ENCODE peak calls at places on chromosome 2, in nine cellular contexts. One of them, this sample, is unnamed.

GRCh38 chr2:28224648-28225471 is 167.8 kb upstream of the FOSL2 start:
- DNase-seq in prostate gland: peak; percentile 10
- DNase-seq in GM12892: no peak
- DNase-seq in heart left ventricle: no peak
- DNase-seq in Peyer's patch: no peak
- DNase-seq in esophagus muscularis mucosa: no peak
- DNase-seq in adrenal gland: no peak
- DNase-seq in lower leg skin: no peak
- DNase-seq in transverse colon: no peak
- DNase-seq in this sample: no peak

GRCh38 chr2:72959554-72959953 is 42.2 kb downstream of the EMX1 start:
- DNase-seq in adrenal gland: no peak
- DNase-seq in GM12892: no peak
- DNase-seq in transverse colon: no peak
- DNase-seq in Peyer's patch: no peak
- DNase-seq in esophagus muscularis mucosa: no peak
- DNase-seq in prostate gland: no peak
- DNase-seq in lower leg skin: no peak
- DNase-seq in heart left ventricle: peak; percentile 7
- DNase-seq in this sample: no peak

GRCh38 chr2:59413751-59414570 is 1139.5 kb downstream of the BCL11A start:
- DNase-seq in GM12892: no peak
- DNase-seq in Peyer's patch: no peak
- DNase-seq in prostate gland: no peak
- DNase-seq in esophagus muscularis mucosa: no peak
- DNase-seq in heart left ventricle: no peak
- DNase-seq in transverse colon: no peak
- DNase-seq in lower leg skin: no peak
- DNase-seq in adrenal gland: no peak
- DNase-seq in this sample: no peak

GRCh38 chr2:234678721-234679120 is 181.8 kb upstream of the ARL4C start:
- DNase-seq in lower leg skin: no peak
- DNase-seq in prostate gland: no peak
- DNase-seq in esophagus muscularis mucosa: peak; percentile 78
- DNase-seq in GM12892: no peak
- DNase-seq in adrenal gland: no peak
- DNase-seq in transverse colon: no peak
- DNase-seq in Peyer's patch: no peak
- DNase-seq in heart left ventricle: no peak
- DNase-seq in this sample: no peak

GRCh38 chr2:200609027-200609614 is 23.3 kb downstream of the AOX1 start:
- DNase-seq in esophagus muscularis mucosa: peak; percentile 92
- DNase-seq in heart left ventricle: no peak
- DNase-seq in GM12892: no peak
- DNase-seq in transverse colon: no peak
- DNase-seq in adrenal gland: peak; percentile 84
- DNase-seq in lower leg skin: peak; percentile 63
- DNase-seq in prostate gland: no peak
- DNase-seq in Peyer's patch: no peak
- DNase-seq in this sample: peak; percentile 35

GRCh38 chr2:122136071-122136470 is 380.6 kb downstream of the TSN start:
- DNase-seq in esophagus muscularis mucosa: no peak
- DNase-seq in prostate gland: no peak
- DNase-seq in GM12892: peak; percentile 23
- DNase-seq in heart left ventricle: no peak
- DNase-seq in lower leg skin: no peak
- DNase-seq in Peyer's patch: no peak
- DNase-seq in transverse colon: no peak
- DNase-seq in adrenal gland: no peak
- DNase-seq in this sample: no peak

GRCh38 chr2:71934595-71935263 is 212.9 kb downstream of the CYP26B1 start:
- DNase-seq in Peyer's patch: peak; percentile 69
- DNase-seq in lower leg skin: peak; percentile 52
- DNase-seq in transverse colon: no peak
- DNase-seq in prostate gland: no peak
- DNase-seq in heart left ventricle: peak; percentile 75
- DNase-seq in GM12892: no peak
- DNase-seq in esophagus muscularis mucosa: peak; percentile 89
- DNase-seq in adrenal gland: peak; percentile 40
- DNase-seq in this sample: no peak

GRCh38 chr2:164992818-164993217 is 37.5 kb upstream of the SLC38A11 start:
- DNase-seq in lower leg skin: peak; percentile 71
- DNase-seq in adrenal gland: peak; percentile 79
- DNase-seq in esophagus muscularis mucosa: no peak
- DNase-seq in heart left ventricle: no peak
- DNase-seq in prostate gland: peak; percentile 78
- DNase-seq in transverse colon: peak; percentile 52
- DNase-seq in GM12892: no peak
- DNase-seq in Peyer's patch: peak; percentile 74
- DNase-seq in this sample: peak; percentile 12

GRCh38 chr2:180980185-180980942 is at the start of gene UBE2E3:
- DNase-seq in heart left ventricle: peak; percentile 88
- DNase-seq in prostate gland: peak; percentile 72
- DNase-seq in adrenal gland: peak; percentile 86
- DNase-seq in Peyer's patch: peak; percentile 89
- DNase-seq in esophagus muscularis mucosa: peak; percentile 94
- DNase-seq in GM12892: peak; percentile 55
- DNase-seq in lower leg skin: peak; percentile 63
- DNase-seq in transverse colon: peak; percentile 85
- DNase-seq in this sample: peak; percentile 82
- TF ChIP-seq POLR2A in heart left ventricle: peak; percentile 30
- TF ChIP-seq POLR2A in prostate gland: peak; percentile 34
- TF ChIP-seq POLR2A in adrenal gland: peak; percentile 77
- TF ChIP-seq POLR2A in Peyer's patch: peak; percentile 59
- TF ChIP-seq POLR2A in esophagus muscularis mucosa: no peak
- TF ChIP-seq POLR2A in GM12892: peak; percentile 73
- TF ChIP-seq POLR2A in lower leg skin: no peak
- TF ChIP-seq POLR2A in transverse colon: no peak
- TF ChIP-seq POLR2A in this sample: peak; percentile 37

GRCh38 chr2:6881516-6881915 is 3.9 kb downstream of the RSAD2 start:
- DNase-seq in esophagus muscularis mucosa: no peak
- DNase-seq in lower leg skin: no peak
- DNase-seq in prostate gland: no peak
- DNase-seq in heart left ventricle: no peak
- DNase-seq in adrenal gland: no peak
- DNase-seq in Peyer's patch: no peak
- DNase-seq in GM12892: no peak
- DNase-seq in transverse colon: no peak
- DNase-seq in this sample: no peak
- TF ChIP-seq POLR2A in esophagus muscularis mucosa: no peak
- TF ChIP-seq POLR2A in lower leg skin: no peak
- TF ChIP-seq POLR2A in prostate gland: no peak
- TF ChIP-seq POLR2A in heart left ventricle: no peak
- TF ChIP-seq POLR2A in adrenal gland: no peak
- TF ChIP-seq POLR2A in Peyer's patch: no peak
- TF ChIP-seq POLR2A in GM12892: no peak
- TF ChIP-seq POLR2A in transverse colon: no peak
- TF ChIP-seq POLR2A in this sample: no peak

GRCh38 chr2:109615637-109616144 is 1.5 kb downstream of the SOWAHC start:
- DNase-seq in GM12892: no peak
- DNase-seq in Peyer's patch: no peak
- DNase-seq in prostate gland: no peak
- DNase-seq in adrenal gland: no peak
- DNase-seq in esophagus muscularis mucosa: no peak
- DNase-seq in lower leg skin: no peak
- DNase-seq in heart left ventricle: no peak
- DNase-seq in transverse colon: peak; percentile 47
- DNase-seq in this sample: no peak

GRCh38 chr2:109614715-109615636 is 812 bp downstream of the SOWAHC start:
- DNase-seq in heart left ventricle: peak; percentile 39
- DNase-seq in GM12892: no peak
- DNase-seq in adrenal gland: peak; percentile 33
- DNase-seq in prostate gland: no peak
- DNase-seq in Peyer's patch: peak; percentile 49
- DNase-seq in lower leg skin: no peak
- DNase-seq in transverse colon: peak; percentile 31
- DNase-seq in esophagus muscularis mucosa: no peak
- DNase-seq in this sample: no peak

GRCh38 chr2:109616184-109616583 is 2.0 kb downstream of the SOWAHC start:
- DNase-seq in heart left ventricle: no peak
- DNase-seq in transverse colon: no peak
- DNase-seq in adrenal gland: no peak
- DNase-seq in lower leg skin: no peak
- DNase-seq in Peyer's patch: no peak
- DNase-seq in esophagus muscularis mucosa: no peak
- DNase-seq in GM12892: no peak
- DNase-seq in prostate gland: no peak
- DNase-seq in this sample: no peak

GRCh38 chr2:109612991-109613921 is 510 bp downstream of the SEPTIN10 start:
- DNase-seq in heart left ventricle: peak; percentile 82
- DNase-seq in lower leg skin: peak; percentile 48
- DNase-seq in Peyer's patch: peak; percentile 58
- DNase-seq in esophagus muscularis mucosa: no peak
- DNase-seq in prostate gland: peak; percentile 30
- DNase-seq in transverse colon: peak; percentile 63
- DNase-seq in adrenal gland: peak; percentile 61
- DNase-seq in GM12892: no peak
- DNase-seq in this sample: peak; percentile 30

GRCh38 chr2:109613922-109614714 is at the start of the genes SEPTIN10 and SOWAHC:
- DNase-seq in adrenal gland: peak; percentile 97
- DNase-seq in heart left ventricle: peak; percentile 98
- DNase-seq in transverse colon: peak; percentile 96
- DNase-seq in prostate gland: peak; percentile 94
- DNase-seq in GM12892: peak; percentile 63
- DNase-seq in lower leg skin: peak; percentile 95
- DNase-seq in Peyer's patch: peak; percentile 94
- DNase-seq in esophagus muscularis mucosa: peak; percentile 98
- DNase-seq in this sample: peak; percentile 98
- TF ChIP-seq POLR2A in adrenal gland: peak; percentile 92
- TF ChIP-seq POLR2A in heart left ventricle: peak; percentile 95
- TF ChIP-seq POLR2A in transverse colon: peak; percentile 79
- TF ChIP-seq POLR2A in prostate gland: peak; percentile 95
- TF ChIP-seq POLR2A in GM12892: no peak
- TF ChIP-seq POLR2A in lower leg skin: no peak
- TF ChIP-seq POLR2A in Peyer's patch: peak; percentile 98
- TF ChIP-seq POLR2A in esophagus muscularis mucosa: peak; percentile 65
- TF ChIP-seq POLR2A in this sample: peak; percentile 90

GRCh38 chr2:101151141-101151858 is at the start of gene TBC1D8:
- DNase-seq in lower leg skin: peak; percentile 74
- DNase-seq in esophagus muscularis mucosa: no peak
- DNase-seq in GM12892: peak; percentile 59
- DNase-seq in Peyer's patch: peak; percentile 91
- DNase-seq in transverse colon: peak; percentile 89
- DNase-seq in heart left ventricle: peak; percentile 95
- DNase-seq in adrenal gland: peak; percentile 88
- DNase-seq in prostate gland: peak; percentile 79
- DNase-seq in this sample: peak; percentile 77
- TF ChIP-seq POLR2A in lower leg skin: peak; percentile 13
- TF ChIP-seq POLR2A in esophagus muscularis mucosa: peak; percentile 67
- TF ChIP-seq POLR2A in GM12892: no peak
- TF ChIP-seq POLR2A in Peyer's patch: peak; percentile 89
- TF ChIP-seq POLR2A in transverse colon: peak; percentile 56
- TF ChIP-seq POLR2A in heart left ventricle: peak; percentile 95
- TF ChIP-seq POLR2A in adrenal gland: peak; percentile 82
- TF ChIP-seq POLR2A in prostate gland: peak; percentile 92
- TF ChIP-seq POLR2A in this sample: peak; percentile 72

DNA sequence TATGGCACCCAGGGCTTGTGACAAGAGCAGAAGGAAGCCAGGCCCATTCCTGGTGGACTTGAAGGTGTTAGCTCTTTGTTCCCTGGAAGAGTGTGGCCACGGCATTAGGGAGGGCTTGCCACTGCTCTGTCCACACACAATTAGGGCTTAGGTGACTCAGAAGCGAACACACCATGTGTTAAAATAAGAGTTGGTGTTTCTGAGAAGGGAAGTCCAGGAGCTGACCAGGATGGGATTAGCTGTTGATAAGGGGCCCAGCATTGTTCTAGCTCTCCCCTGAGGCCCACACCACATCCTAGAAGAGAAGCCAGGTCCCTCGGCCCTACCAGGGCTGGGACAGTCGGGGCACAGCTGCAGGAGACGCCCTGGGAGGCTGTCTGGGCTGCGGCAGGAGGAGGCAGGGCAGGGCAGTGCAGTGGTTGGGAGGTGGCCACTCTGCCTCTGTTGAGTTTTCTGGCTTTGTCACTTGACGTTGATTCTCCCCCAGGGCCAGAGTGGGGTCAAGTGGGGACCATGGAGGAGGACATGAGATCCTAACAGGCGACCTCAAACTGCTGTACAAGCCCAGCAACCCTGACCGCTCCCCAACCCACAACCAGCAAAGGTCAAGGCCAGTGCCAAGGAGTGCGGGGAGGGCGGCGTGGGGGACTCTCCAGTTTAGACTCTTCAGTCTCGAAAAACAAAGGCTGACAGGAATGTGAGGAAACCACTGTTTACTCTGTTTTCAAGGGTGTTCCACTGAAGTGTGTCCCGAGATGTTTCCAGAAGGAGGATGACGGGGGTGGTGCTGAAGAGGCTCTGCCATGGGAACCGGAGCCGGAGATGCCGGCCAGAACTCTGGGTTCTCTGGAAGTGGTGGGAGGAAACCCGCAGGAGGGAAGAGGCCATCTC is 16.8 kb downstream of the GNLY start:
- DNase-seq in transverse colon: peak; percentile 40
- DNase-seq in Peyer's patch: peak; percentile 77
- DNase-seq in heart left ventricle: peak; percentile 70
- DNase-seq in esophagus muscularis mucosa: no peak
- DNase-seq in GM12892: no peak
- DNase-seq in lower leg skin: peak; percentile 88
- DNase-seq in adrenal gland: no peak
- DNase-seq in prostate gland: no peak
- DNase-seq in this sample: no peak
- TF ChIP-seq POLR2A in transverse colon: no peak
- TF ChIP-seq POLR2A in Peyer's patch: no peak
- TF ChIP-seq POLR2A in heart left ventricle: no peak
- TF ChIP-seq POLR2A in esophagus muscularis mucosa: no peak
- TF ChIP-seq POLR2A in GM12892: no peak
- TF ChIP-seq POLR2A in lower leg skin: no peak
- TF ChIP-seq POLR2A in adrenal gland: no peak
- TF ChIP-seq POLR2A in prostate gland: no peak
- TF ChIP-seq POLR2A in this sample: no peak

DNA sequence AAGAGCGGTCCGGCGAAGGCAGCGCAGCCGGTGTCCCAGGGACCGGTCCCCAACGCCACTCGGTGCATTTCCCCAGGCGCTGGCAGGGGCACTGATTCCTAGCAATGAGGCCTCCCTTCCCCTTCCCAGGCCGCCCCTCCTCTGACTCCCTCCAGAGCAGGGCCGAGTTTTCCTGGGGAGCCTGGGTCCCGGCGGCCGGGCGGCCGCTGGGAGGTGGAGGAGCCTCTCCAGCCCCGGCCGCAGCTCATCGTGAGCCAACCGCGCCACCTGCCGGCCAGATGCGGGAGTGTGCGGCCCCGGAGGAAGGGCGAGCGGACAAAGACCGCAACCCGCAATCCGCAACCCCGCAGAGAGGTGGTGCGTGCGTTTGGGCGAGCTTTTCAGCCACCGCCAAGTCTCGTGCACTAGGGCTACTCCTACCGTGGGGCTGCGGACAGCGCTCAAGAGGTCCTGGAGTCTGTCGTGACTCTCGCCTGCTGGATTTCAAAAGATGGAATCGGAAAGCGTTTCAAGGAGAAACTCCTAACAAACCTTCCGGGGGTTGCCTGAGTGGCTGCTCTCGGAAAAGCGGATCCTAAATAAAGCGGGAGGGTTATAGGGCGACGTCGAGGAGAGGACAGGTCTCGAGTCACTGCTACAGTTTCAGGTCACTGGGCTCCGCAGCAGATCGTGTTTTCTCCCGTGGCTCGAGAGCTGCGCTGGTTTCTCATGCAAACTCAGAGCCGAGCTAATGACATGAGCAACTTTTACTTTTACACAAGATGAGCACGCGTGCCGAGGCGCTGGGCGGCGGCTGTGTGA is 1.5 kb upstream of the EPHA4 start:
- DNase-seq in adrenal gland: peak; percentile 86
- DNase-seq in prostate gland: peak; percentile 83
- DNase-seq in lower leg skin: peak; percentile 81
- DNase-seq in Peyer's patch: peak; percentile 91
- DNase-seq in heart left ventricle: peak; percentile 86
- DNase-seq in GM12892: peak; percentile 69
- DNase-seq in esophagus muscularis mucosa: no peak
- DNase-seq in transverse colon: peak; percentile 89
- DNase-seq in this sample: peak; percentile 77
- TF ChIP-seq POLR2A in adrenal gland: peak; percentile 40
- TF ChIP-seq POLR2A in prostate gland: peak; percentile 23
- TF ChIP-seq POLR2A in lower leg skin: no peak
- TF ChIP-seq POLR2A in Peyer's patch: no peak
- TF ChIP-seq POLR2A in heart left ventricle: no peak
- TF ChIP-seq POLR2A in GM12892: no peak
- TF ChIP-seq POLR2A in esophagus muscularis mucosa: no peak
- TF ChIP-seq POLR2A in transverse colon: no peak
- TF ChIP-seq POLR2A in this sample: no peak

This sample was measured in H54.